ENCODE peak calls at places on chromosomes 16 and 17, in four cellular contexts. W is K562, G is WTC11, O is HepG2. C is an unnamed sample.

GRCh38 chr17:78991906-78992532 is 12.3 kb upstream of the LGALS3BP start:
- DNase-seq in W (no peak), G (no peak), O (no peak), C (no peak)

GRCh38 chr16:9046667-9047055 is 44.8 kb upstream of the HAPSTR1 start:
- DNase-seq in W (no peak), G (no peak), O (no peak), C (no peak)

GRCh38 chr17:63647065-63647725 is 25.0 kb downstream of the MAP3K3 start:
- DNase-seq in W (no peak), G (no peak), O (no peak), C (no peak)

GRCh38 chr17:79779088-79779529 is 1.2 kb downstream of the CBX2 start:
- DNase-seq in W (peak; percentile 70), G (no peak), O (no peak), C (no peak)

GRCh38 chr16:12573730-12574383 is 229.8 kb downstream of the CPPED1 start:
- DNase-seq in W (peak; percentile 80), G (peak; percentile 82), O (peak; percentile 86), C (no peak)

GRCh38 chr17:19724501-19725420 is 8.4 kb upstream of the SLC47A2 start:
- DNase-seq in W (no peak), G (no peak), O (no peak), C (no peak)

GRCh38 chr16:84087461-84088151 is 29.1 kb downstream of the MBTPS1 start:
- DNase-seq in W (no peak), G (no peak), O (no peak), C (no peak)

GRCh38 chr17:41251261-41251660 is 1.8 kb downstream of the KRTAP9-4 start:
- DNase-seq in W (no peak), G (no peak), O (no peak), C (no peak)

GRCh38 chr16:77406680-77407079 is 28.2 kb downstream of the ADAMTS18 start:
- DNase-seq in W (peak; percentile 5), G (no peak), O (peak; percentile 15), C (no peak)

GRCh38 chr17:67974598-67975066 is 21.6 kb downstream of the C17orf58 start:
- DNase-seq in W (no peak), G (peak; percentile 84), O (no peak), C (no peak)

GRCh38 chr17:44844390-44844830 is 3.3 kb upstream of the HIGD1B start:
- DNase-seq in W (no peak), G (no peak), O (peak; percentile 35), C (no peak)

GRCh38 chr17:64732336-64733006 is 70.4 kb upstream of the SMURF2 start:
- DNase-seq in W (peak; percentile 30), G (no peak), O (peak; percentile 58), C (no peak)

GRCh38 chr17:3916825-3917224 is 560 bp upstream of the P2RX1 start:
- DNase-seq in W (no peak), G (no peak), O (no peak), C (no peak)

GRCh38 chr16:16021020-16021419 is 71.6 kb downstream of the ABCC1 start:
- DNase-seq in W (no peak), G (no peak), O (no peak), C (no peak)

GRCh38 chr16:27364493-27365141 is 37.4 kb upstream of the IL21R start:
- DNase-seq in W (no peak), G (no peak), O (peak; percentile 97), C (no peak)

GRCh38 chr16:27285676-27286196 is 17.2 kb upstream of the NSMCE1 start:
- DNase-seq in W (no peak), G (no peak), O (no peak), C (no peak)

GRCh38 chr16:83100679-83101078 is 473.9 kb downstream of the CDH13 start:
- DNase-seq in W (no peak), G (no peak), O (no peak), C (no peak)

GRCh38 chr17:76820039-76820438 is 48.2 kb upstream of the MGAT5B start:
- DNase-seq in W (no peak), G (no peak), O (no peak), C (peak; percentile 13)

GRCh38 chr17:31700973-31701372 is 158.1 kb downstream of the COPRS start:
- DNase-seq in W (no peak), G (no peak), O (no peak), C (no peak)

GRCh38 chr17:47879028-47879585 is 16.9 kb upstream of the SP2 start:
- DNase-seq in W (peak; percentile 69), G (no peak), O (no peak), C (no peak)

GRCh38 chr16:21222495-21223337 is 10.8 kb upstream of the ANKS4B start:
- DNase-seq in W (no peak), G (no peak), O (no peak), C (no peak)

GRCh38 chr17:17900615-17901520 is 64.1 kb upstream of the SREBF1 start:
- DNase-seq in W (no peak), G (no peak), O (peak; percentile 96), C (no peak)

GRCh38 chr16:58280146-58280845 is 14.5 kb downstream of the PRSS54 start:
- DNase-seq in W (no peak), G (no peak), O (no peak), C (no peak)

GRCh38 chr16:58286280-58286679 is 8.5 kb downstream of the PRSS54 start:
- DNase-seq in W (no peak), G (no peak), O (no peak), C (no peak)

GRCh38 chr16:58284021-58284420 is 10.8 kb downstream of the PRSS54 start:
- DNase-seq in W (peak; percentile 27), G (no peak), O (no peak), C (no peak)

GRCh38 chr16:58284488-58284887 is 10.3 kb downstream of the PRSS54 start:
- DNase-seq in W (peak; percentile 32), G (no peak), O (no peak), C (no peak)

DNA sequence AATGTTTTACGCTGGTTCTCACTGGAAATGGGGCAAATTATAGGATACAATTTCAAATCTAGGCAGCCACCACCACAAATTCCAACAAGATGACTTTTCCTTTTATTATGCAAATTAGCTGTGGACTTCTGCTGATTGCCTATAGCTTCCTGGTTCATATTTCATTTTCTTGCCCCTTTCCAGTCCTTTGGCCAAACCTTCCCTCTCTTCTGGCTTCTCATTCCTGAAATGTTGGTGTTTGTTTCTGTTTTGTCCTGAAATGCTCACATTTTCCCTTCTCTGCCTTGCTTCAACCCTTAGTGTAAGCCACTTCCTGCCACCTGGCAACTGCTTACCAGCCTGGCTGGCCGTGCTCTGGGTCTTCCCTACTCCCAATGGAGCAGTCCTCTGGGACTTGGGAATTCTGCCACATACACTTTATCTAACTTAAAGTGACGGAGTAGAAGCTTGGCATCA is 14.0 kb downstream of the PRSS54 start:
- DNase-seq in W (no peak), G (no peak), O (no peak), C (no peak)
- TF ChIP-seq ETV6 in W (no peak), G (no peak), O (no peak), C (no peak)

DNA sequence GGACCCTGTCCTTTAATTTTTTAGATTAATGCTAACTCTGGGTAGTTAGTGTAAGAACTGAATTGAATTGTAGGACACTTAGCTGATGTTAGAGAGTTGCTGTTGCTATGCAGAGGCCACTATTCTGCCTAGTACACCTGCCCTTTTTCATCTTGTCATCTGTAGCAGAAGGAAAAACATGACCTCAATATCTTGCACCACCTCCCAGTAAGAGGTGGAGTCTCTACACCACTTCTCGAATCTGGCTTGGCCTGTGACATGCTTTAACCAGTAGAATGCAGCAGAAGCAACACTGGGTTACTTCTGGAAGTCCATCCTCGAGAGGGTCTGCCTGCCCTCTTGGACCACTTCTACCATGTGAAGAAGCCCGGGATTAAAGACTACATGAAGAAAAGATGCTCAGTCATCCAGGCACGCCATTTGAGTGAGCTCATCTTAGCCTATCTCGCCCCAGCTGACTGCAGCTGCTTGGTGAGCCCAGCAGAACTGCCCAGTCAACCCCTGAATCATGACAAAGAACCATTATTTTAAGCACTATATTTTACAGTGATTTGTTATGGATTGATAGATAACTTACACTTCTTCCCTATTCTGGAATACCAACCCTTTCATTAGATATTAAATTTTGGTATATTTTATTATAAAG is 153.5 kb downstream of the MYO1D start:
- DNase-seq in W (peak; percentile 49), G (no peak), O (no peak), C (no peak)
- TF ChIP-seq ETV6 in W (no peak), G (no peak), O (no peak), C (no peak)

DNA sequence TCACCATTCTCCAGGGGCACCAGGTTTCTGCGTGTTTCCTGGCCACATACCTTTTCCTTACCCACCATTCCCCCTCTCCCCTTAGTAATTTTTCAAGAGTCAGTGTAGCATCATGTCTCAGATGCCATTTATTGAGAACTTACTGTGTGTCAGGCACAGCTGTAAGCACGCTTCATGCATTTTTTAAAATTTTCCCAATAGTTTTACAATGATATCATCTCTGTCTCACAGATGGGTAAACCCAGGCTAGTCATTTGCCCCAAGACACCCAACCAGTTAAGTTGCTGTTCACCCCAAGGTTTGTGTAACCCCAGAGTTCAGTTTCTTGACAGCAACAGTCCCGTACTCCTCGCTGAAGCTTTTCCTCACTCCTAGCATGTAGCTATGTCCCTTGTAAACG is 56.4 kb upstream of the IRX3 start:
- DNase-seq in W (no peak), G (no peak), O (no peak), C (no peak)
- TF ChIP-seq ETV6 in W (no peak), G (no peak), O (no peak), C (no peak)

GRCh38 chr16:88561485-88562369 is 8.5 kb upstream of the ZC3H18 start:
- DNase-seq in W (peak; percentile 74), G (peak; percentile 61), O (no peak), C (no peak)
- TF ChIP-seq ETV6 in W (no peak), G (no peak), O (no peak), C (no peak)

DNA sequence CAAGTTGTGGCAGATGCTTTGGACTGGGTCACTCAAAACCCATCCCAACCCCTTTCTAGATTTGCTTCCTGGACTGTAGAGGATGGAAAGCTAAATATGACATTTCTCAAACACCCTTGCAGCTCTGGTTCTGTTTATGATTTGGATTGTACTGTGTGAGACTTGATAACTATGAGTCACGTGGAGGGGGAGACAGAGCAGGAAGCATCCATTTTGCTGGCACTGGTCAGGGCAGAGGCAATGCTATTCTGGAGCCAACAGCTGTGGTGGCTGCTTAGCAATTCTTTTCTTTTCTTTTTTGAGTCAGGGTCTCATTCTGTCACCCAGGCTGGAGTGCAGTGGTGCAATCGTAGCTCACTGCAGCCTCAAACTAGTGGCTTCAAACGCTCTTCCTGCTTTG is 13.6 kb upstream of the TERF2 start:
- DNase-seq in W (peak; percentile 20), G (no peak), O (no peak), C (no peak)
- TF ChIP-seq ETV6 in W (no peak), G (no peak), O (no peak), C (no peak)

GRCh38 chr17:35540589-35541404 is 3.3 kb upstream of the SLFN12L start:
- DNase-seq in W (peak; percentile 36), G (no peak), O (no peak), C (no peak)
- TF ChIP-seq ETV6 in W (no peak), G (no peak), O (no peak), C (no peak)

GRCh38 chr17:7356072-7356549 is 1.2 kb downstream of the TMEM95 start:
- DNase-seq in W (peak; percentile 86), G (peak; percentile 96), O (no peak), C (no peak)

GRCh38 chr17:7356779-7357178 is 1.8 kb downstream of the TMEM95 start:
- DNase-seq in W (no peak), G (no peak), O (no peak), C (no peak)

GRCh38 chr17:7355053-7355452 is at the start of gene TMEM95:
- DNase-seq in W (no peak), G (no peak), O (no peak), C (no peak)

GRCh38 chr17:7354262-7354781 is 634 bp upstream of the TMEM95 start:
- DNase-seq in W (peak; percentile 40), G (no peak), O (no peak), C (no peak)

GRCh38 chr17:7357381-7357780 is 2.4 kb downstream of the TMEM95 start:
- DNase-seq in W (no peak), G (no peak), O (no peak), C (no peak)
- TF ChIP-seq ETV6 in W (no peak), G (no peak), O (no peak), C (no peak)